ENCODE peak calls at places on chromosomes 4 and X, in five cellular contexts. One of them, this sample, is unnamed.

GRCh38 chrX:49273181-49273727 is 3.7 kb downstream of the PPP1R3F start:
- DNase-seq in upper lobe of right lung: no peak
- DNase-seq in stimulated activated CD4-positive, alpha-beta T cell treated with anti-CD3 and anti-CD28 coated beads, Interleukin-4, amount 100 ng/mL, for 24 hours: peak; percentile 48
- DNase-seq in cardiac fibroblast: no peak
- DNase-seq in adipocyte: no peak
- DNase-seq in this sample: no peak

GRCh38 chr4:47926667-47927258 is 12.4 kb upstream of the NFXL1 start:
- DNase-seq in stimulated activated CD4-positive, alpha-beta T cell treated with anti-CD3 and anti-CD28 coated beads, Interleukin-4, amount 100 ng/mL, for 24 hours: peak; percentile 52
- DNase-seq in cardiac fibroblast: peak; percentile 63
- DNase-seq in adipocyte: peak; percentile 86
- DNase-seq in upper lobe of right lung: peak; percentile 67
- DNase-seq in this sample: peak; percentile 47

GRCh38 chrX:132821974-132822633 is 136.3 kb downstream of the HS6ST2 start:
- DNase-seq in upper lobe of right lung: no peak
- DNase-seq in stimulated activated CD4-positive, alpha-beta T cell treated with anti-CD3 and anti-CD28 coated beads, Interleukin-4, amount 100 ng/mL, for 24 hours: no peak
- DNase-seq in cardiac fibroblast: no peak
- DNase-seq in adipocyte: no peak
- DNase-seq in this sample: no peak

GRCh38 chr4:56863441-56864129 is 42.1 kb upstream of the SPINK2 start:
- DNase-seq in cardiac fibroblast: no peak
- DNase-seq in stimulated activated CD4-positive, alpha-beta T cell treated with anti-CD3 and anti-CD28 coated beads, Interleukin-4, amount 100 ng/mL, for 24 hours: no peak
- DNase-seq in adipocyte: no peak
- DNase-seq in upper lobe of right lung: peak; percentile 1
- DNase-seq in this sample: no peak

GRCh38 chr4:144582105-144582850 is 63.7 kb upstream of the HHIP start:
- DNase-seq in cardiac fibroblast: peak; percentile 90
- DNase-seq in stimulated activated CD4-positive, alpha-beta T cell treated with anti-CD3 and anti-CD28 coated beads, Interleukin-4, amount 100 ng/mL, for 24 hours: no peak
- DNase-seq in upper lobe of right lung: no peak
- DNase-seq in adipocyte: peak; percentile 28
- DNase-seq in this sample: no peak

GRCh38 chrX:538311-538710 is 92.3 kb upstream of the SHOX start:
- DNase-seq in cardiac fibroblast: peak; percentile 8
- DNase-seq in upper lobe of right lung: peak; percentile 21
- DNase-seq in adipocyte: no peak
- DNase-seq in stimulated activated CD4-positive, alpha-beta T cell treated with anti-CD3 and anti-CD28 coated beads, Interleukin-4, amount 100 ng/mL, for 24 hours: no peak
- DNase-seq in this sample: no peak

GRCh38 chr4:1236103-1236641 is 12.8 kb downstream of the CTBP1 start:
- DNase-seq in adipocyte: no peak
- DNase-seq in stimulated activated CD4-positive, alpha-beta T cell treated with anti-CD3 and anti-CD28 coated beads, Interleukin-4, amount 100 ng/mL, for 24 hours: no peak
- DNase-seq in cardiac fibroblast: no peak
- DNase-seq in upper lobe of right lung: peak; percentile 48
- DNase-seq in this sample: peak; percentile 48

GRCh38 chr4:85514117-85514516 is 39.2 kb downstream of the ARHGAP24 start:
- DNase-seq in stimulated activated CD4-positive, alpha-beta T cell treated with anti-CD3 and anti-CD28 coated beads, Interleukin-4, amount 100 ng/mL, for 24 hours: no peak
- DNase-seq in cardiac fibroblast: no peak
- DNase-seq in upper lobe of right lung: no peak
- DNase-seq in adipocyte: peak; percentile 33
- DNase-seq in this sample: no peak

GRCh38 chr4:6019316-6020263 is 1.4 kb upstream of the C4orf50 start:
- DNase-seq in stimulated activated CD4-positive, alpha-beta T cell treated with anti-CD3 and anti-CD28 coated beads, Interleukin-4, amount 100 ng/mL, for 24 hours: peak; percentile 15
- DNase-seq in cardiac fibroblast: peak; percentile 52
- DNase-seq in adipocyte: peak; percentile 70
- DNase-seq in upper lobe of right lung: no peak
- DNase-seq in this sample: no peak

GRCh38 chrX:7852166-7852565 is 9.2 kb downstream of the VCX start:
- DNase-seq in stimulated activated CD4-positive, alpha-beta T cell treated with anti-CD3 and anti-CD28 coated beads, Interleukin-4, amount 100 ng/mL, for 24 hours: no peak
- DNase-seq in cardiac fibroblast: no peak
- DNase-seq in adipocyte: no peak
- DNase-seq in upper lobe of right lung: no peak
- DNase-seq in this sample: no peak

GRCh38 chrX:56564182-56564885 is 907 bp downstream of the UBQLN2 start:
- DNase-seq in adipocyte: peak; percentile 44
- DNase-seq in cardiac fibroblast: peak; percentile 57
- DNase-seq in upper lobe of right lung: peak; percentile 58
- DNase-seq in stimulated activated CD4-positive, alpha-beta T cell treated with anti-CD3 and anti-CD28 coated beads, Interleukin-4, amount 100 ng/mL, for 24 hours: peak; percentile 60
- DNase-seq in this sample: no peak

GRCh38 chr4:26812049-26812729 is 48.5 kb upstream of the STIM2 start:
- DNase-seq in upper lobe of right lung: no peak
- DNase-seq in cardiac fibroblast: peak; percentile 36
- DNase-seq in adipocyte: no peak
- DNase-seq in stimulated activated CD4-positive, alpha-beta T cell treated with anti-CD3 and anti-CD28 coated beads, Interleukin-4, amount 100 ng/mL, for 24 hours: no peak
- DNase-seq in this sample: no peak

GRCh38 chr4:105274504-105274903 is 127.8 kb downstream of the TET2 start:
- DNase-seq in cardiac fibroblast: peak; percentile 33
- DNase-seq in stimulated activated CD4-positive, alpha-beta T cell treated with anti-CD3 and anti-CD28 coated beads, Interleukin-4, amount 100 ng/mL, for 24 hours: no peak
- DNase-seq in upper lobe of right lung: no peak
- DNase-seq in adipocyte: peak; percentile 6
- DNase-seq in this sample: no peak